ENCODE peak calls at places on chromosomes 1 and 21, in seven cellular contexts. A, F, Z, Q, P, L and E are unnamed samples.

GRCh38 chr1:166165661-166166399 is 971 bp downstream of the FAM78B start:
- DNase-seq in Q (peak), Z (no peak), P (peak), L (no peak), F (no peak), A (peak), E (no peak)

GRCh38 chr1:7561936-7562728 is 209.0 kb upstream of the VAMP3 start:
- DNase-seq in A (no peak), Z (no peak), P (no peak), Q (peak), F (no peak), L (no peak), E (no peak)

GRCh38 chr1:217889401-217889800 is 258.3 kb downstream of the SPATA17 start:
- DNase-seq in F (no peak), Z (no peak), A (peak), Q (no peak), P (peak), L (no peak), E (no peak)

GRCh38 chr1:231981675-231982074 is 355.1 kb downstream of the DISC1 start:
- DNase-seq in Z (no peak), P (no peak), F (no peak), Q (no peak), L (no peak), A (no peak), E (no peak)

GRCh38 chr1:21865943-21866628 is 54.0 kb downstream of the LDLRAD2 start:
- DNase-seq in Q (no peak), Z (no peak), A (no peak), F (no peak), P (no peak), L (no peak), E (no peak)

GRCh38 chr1:3727042-3727824 is 25.0 kb upstream of the CCDC27 start:
- DNase-seq in Z (no peak), Q (no peak), P (no peak), L (peak), F (no peak), A (peak), E (no peak)

GRCh38 chr1:219130536-219130935 is 43.1 kb upstream of the LYPLAL1 start:
- DNase-seq in Z (no peak), P (no peak), F (no peak), A (no peak), L (no peak), Q (no peak), E (no peak)

GRCh38 chr21:35291963-35292627 is 243.0 kb upstream of the RUNX1 start:
- DNase-seq in P (no peak), L (no peak), Q (no peak), Z (no peak), F (no peak), A (no peak), E (no peak)